ENCODE peak calls at places on chromosomes 5 and 9, in nine cellular contexts. T, H, V, N, A, E, W, D and M are unnamed samples.

GRCh38 chr9:3246231-3246630 is 279.6 kb downstream of the RFX3 start:
- DNase-seq in A (no peak), E (peak; percentile 5), T (no peak), W (no peak), D (no peak), V (no peak), N (no peak), H (no peak), M (no peak)

GRCh38 chr5:404666-405241 is 38.2 kb upstream of the EXOC3 start:
- DNase-seq in A (no peak), T (no peak), D (no peak), W (peak; percentile 44), E (no peak), H (no peak), N (no peak), V (no peak), M (no peak)

GRCh38 chr5:40073927-40074326 is 605.8 kb upstream of the PTGER4 start:
- DNase-seq in N (no peak), E (no peak), T (no peak), D (no peak), A (no peak), H (no peak), V (no peak), W (no peak), M (no peak)

GRCh38 chr5:20833081-20833627 is 845.2 kb upstream of the CDH18 start:
- DNase-seq in H (no peak), W (no peak), T (no peak), A (no peak), D (no peak), N (no peak), E (peak; percentile 6), V (no peak), M (peak; percentile 1)

GRCh38 chr5:9604416-9604815 is 25.7 kb downstream of the TAS2R1 start:
- DNase-seq in V (no peak), D (no peak), N (no peak), E (no peak), H (no peak), T (no peak), A (no peak), W (no peak), M (no peak)

GRCh38 chr9:128913995-128914772 is 6.6 kb upstream of the PHYHD1 start:
- DNase-seq in H (no peak), A (no peak), V (no peak), W (no peak), E (no peak), T (no peak), D (no peak), N (no peak), M (no peak)

GRCh38 chr5:98774192-98775046 is 956 bp downstream of the RGMB start:
- DNase-seq in H (peak; percentile 63), W (peak; percentile 76), E (peak; percentile 86), T (peak; percentile 76), N (peak; percentile 66), A (peak; percentile 80), V (peak; percentile 49), D (peak; percentile 63), M (peak; percentile 66)

GRCh38 chr5:177134653-177135225 is 1.2 kb downstream of the NSD1 start:
- DNase-seq in A (no peak), N (no peak), E (no peak), V (no peak), T (no peak), W (no peak), D (no peak), H (no peak), M (no peak)

GRCh38 chr9:61665330-61665751 is 475.5 kb downstream of the SPATA31A7 start:
- DNase-seq in T (no peak), A (no peak), H (no peak), D (no peak), N (no peak), E (no peak), W (peak; percentile 37), V (no peak), M (peak; percentile 1)

GRCh38 chr5:150485770-150486401 is 22.0 kb upstream of the NDST1 start:
- DNase-seq in W (no peak), V (peak; percentile 9), A (peak; percentile 81), D (peak; percentile 48), N (peak; percentile 83), E (peak; percentile 57), H (peak; percentile 70), T (peak; percentile 71), M (peak; percentile 83)

GRCh38 chr5:168796840-168797548 is 217.8 kb upstream of the PANK3 start:
- DNase-seq in E (no peak), H (no peak), T (no peak), D (no peak), W (no peak), N (no peak), V (no peak), A (no peak), M (no peak)

GRCh38 chr9:126474201-126474765 is 139.4 kb upstream of the LMX1B start:
- DNase-seq in V (no peak), E (no peak), N (no peak), D (no peak), W (no peak), H (no peak), A (no peak), T (no peak), M (no peak)

GRCh38 chr5:38776494-38776893 is 69.3 kb upstream of the OSMR start:
- DNase-seq in W (no peak), V (no peak), T (no peak), D (no peak), E (no peak), H (no peak), A (no peak), N (no peak), M (no peak)

GRCh38 chr5:133396724-133397123 is 215.6 kb downstream of the FSTL4 start:
- DNase-seq in T (no peak), V (no peak), A (no peak), W (no peak), E (peak; percentile 13), N (no peak), H (no peak), D (no peak), M (peak; percentile 45)

GRCh38 chr9:122897969-122898368 is 7.2 kb downstream of the RC3H2 start:
- DNase-seq in A (no peak), W (no peak), D (no peak), T (no peak), N (no peak), E (no peak), V (no peak), H (no peak), M (no peak)

DNA sequence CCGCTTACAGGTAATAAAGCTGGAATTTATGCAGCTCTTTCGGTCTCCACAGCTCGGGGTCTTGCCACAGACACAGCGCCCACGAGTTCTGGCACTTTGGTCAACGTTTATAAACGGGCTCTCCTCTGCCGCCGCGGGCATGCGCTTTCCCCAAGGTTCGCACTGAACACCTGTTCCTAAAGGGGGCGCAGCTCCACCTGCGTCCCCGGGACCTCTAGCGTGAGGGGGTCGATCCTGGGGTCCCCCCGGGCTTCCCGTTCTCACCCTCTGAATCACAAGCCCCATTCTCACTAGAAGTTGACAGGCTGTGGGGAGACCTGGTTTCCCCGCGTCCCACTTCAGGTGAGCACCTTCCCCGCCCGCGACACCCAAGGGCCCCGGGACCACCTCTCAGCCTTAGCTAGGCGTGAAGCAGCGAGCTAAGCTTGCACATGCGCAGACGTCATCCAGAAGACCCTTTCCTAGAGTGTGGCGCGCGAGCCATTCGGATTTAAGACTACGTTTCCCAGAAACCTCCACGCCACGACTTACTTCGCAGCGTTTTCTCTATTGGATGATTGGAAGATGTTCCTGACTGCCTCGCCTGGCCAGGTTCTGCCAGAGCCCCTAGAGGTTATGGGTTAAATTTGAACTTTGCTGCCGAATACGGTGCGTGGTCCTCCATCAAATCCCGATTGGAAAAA is 21.3 kb upstream of the ZNF782 start:
- DNase-seq in W (no peak), D (peak; percentile 91), A (no peak), N (peak; percentile 88), V (peak; percentile 30), E (peak; percentile 94), H (peak; percentile 77), T (peak; percentile 67), M (peak; percentile 86)
- TF ChIP-seq CTCF in W (no peak), D (peak; percentile 21), A (no peak), N (no peak), V (no peak), E (peak; percentile 26), H (peak; percentile 33), T (peak; percentile 27), M (no peak)

GRCh38 chr5:113447651-113448050 is 12.9 kb upstream of the TSSK1B start:
- DNase-seq in D (no peak), T (peak; percentile 45), E (peak; percentile 2), W (no peak), A (no peak), V (no peak), H (peak; percentile 50), N (peak; percentile 81), M (no peak)
- TF ChIP-seq CTCF in D (no peak), T (peak; percentile 39), E (no peak), W (no peak), A (no peak), V (no peak), H (peak; percentile 24), N (peak; percentile 74), M (no peak)

DNA sequence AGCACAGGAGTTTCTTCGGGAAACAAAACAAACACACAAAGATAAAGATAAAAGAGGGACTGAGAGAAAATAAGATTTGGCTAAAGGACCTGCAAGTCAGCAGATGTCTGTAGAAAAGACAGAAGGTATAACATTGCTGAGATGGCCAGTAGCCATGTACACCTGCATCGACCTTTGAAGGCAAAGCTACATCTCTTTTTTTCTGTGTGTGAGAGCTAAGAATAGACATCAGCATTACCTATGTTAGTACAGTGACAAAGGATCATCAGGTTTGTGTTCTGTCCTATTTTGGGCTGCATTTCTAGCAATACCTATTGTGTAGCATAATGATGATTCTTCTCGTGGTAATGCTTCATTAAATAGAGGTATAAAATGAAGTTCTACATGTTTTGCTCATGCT is 64.9 kb downstream of the KDM4C start:
- DNase-seq in T (no peak), A (no peak), E (no peak), H (no peak), D (no peak), W (no peak), N (no peak), V (no peak), M (no peak)
- TF ChIP-seq CTCF in T (no peak), A (no peak), E (no peak), H (no peak), D (no peak), W (no peak), N (no peak), V (no peak), M (no peak)

GRCh38 chr5:14367364-14367763 is 214.2 kb upstream of the OTULINL start:
- DNase-seq in W (no peak), A (no peak), V (no peak), N (no peak), H (no peak), E (no peak), D (no peak), T (no peak), M (no peak)

GRCh38 chr5:14365831-14366435 is 215.7 kb upstream of the OTULINL start:
- DNase-seq in H (no peak), V (no peak), N (no peak), E (no peak), A (no peak), T (no peak), D (no peak), W (no peak), M (no peak)

GRCh38 chr5:14364096-14364495 is 217.5 kb upstream of the OTULINL start:
- DNase-seq in N (no peak), W (no peak), H (no peak), E (peak; percentile 55), A (no peak), V (no peak), D (no peak), T (no peak), M (no peak)

GRCh38 chr5:14364576-14365472 is 216.8 kb upstream of the OTULINL start:
- DNase-seq in A (no peak), D (peak; percentile 48), H (peak; percentile 61), N (no peak), W (no peak), V (peak; percentile 12), E (no peak), T (peak; percentile 16), M (no peak)

GRCh38 chr5:14366763-14367162 is 214.8 kb upstream of the OTULINL start:
- DNase-seq in A (no peak), N (no peak), H (no peak), W (no peak), E (no peak), V (no peak), T (no peak), D (no peak), M (no peak)
- TF ChIP-seq CTCF in A (no peak), N (no peak), H (no peak), W (no peak), E (no peak), V (no peak), T (no peak), D (no peak), M (no peak)